ENCODE peak calls at places on chromosome 1, in six cellular contexts. Q, Z, I, L, M and C are unnamed samples.
A peak's percentile ranks its signal among the peaks of the same experiment; 100 is the strongest.

GRCh38 chr1:64505944-64506658 is 36.2 kb downstream of the CACHD1 start:
- DNase-seq in Z (no peak), M (no peak), L (no peak), I (no peak), Q (no peak), C (no peak)

GRCh38 chr1:55155522-55155921 is 59.6 kb downstream of the USP24 start:
- DNase-seq in I (peak; percentile 34), M (no peak), L (peak; percentile 39), Q (no peak), Z (peak; percentile 39), C (no peak)

GRCh38 chr1:94739521-94740061 is 80.6 kb upstream of the SLC44A3 start:
- DNase-seq in I (peak; percentile 99), Z (peak; percentile 92), L (no peak), M (no peak), Q (no peak), C (no peak)

GRCh38 chr1:180522204-180522497 is 19.8 kb upstream of the ACBD6 start:
- DNase-seq in L (no peak), Q (no peak), M (no peak), I (no peak), Z (no peak), C (no peak)

GRCh38 chr1:46725736-46726108 is 6.8 kb upstream of the EFCAB14 start:
- DNase-seq in I (peak; percentile 42), Z (peak; percentile 79), L (no peak), M (no peak), Q (no peak), C (no peak)

GRCh38 chr1:166905930-166906329 is 29.9 kb upstream of the TADA1 start:
- DNase-seq in I (peak; percentile 56), Q (no peak), M (peak; percentile 68), Z (peak; percentile 32), L (no peak), C (no peak)

GRCh38 chr1:22418852-22419480 is 32.7 kb upstream of the ZBTB40 start:
- DNase-seq in M (no peak), Z (peak; percentile 62), Q (no peak), I (peak; percentile 21), L (no peak), C (no peak)

GRCh38 chr1:89670168-89670567 is 37.2 kb downstream of the LRRC8C start:
- DNase-seq in Z (peak; percentile 75), M (no peak), I (peak; percentile 12), Q (peak; percentile 47), L (no peak), C (no peak)

GRCh38 chr1:220294754-220295419 is 22.6 kb upstream of the RAB3GAP2 start:
- DNase-seq in L (no peak), I (peak; percentile 58), Q (no peak), M (no peak), Z (peak; percentile 2), C (peak; percentile 11)

GRCh38 chr1:31498376-31499040 is 77.8 kb upstream of the TINAGL1 start:
- DNase-seq in M (no peak), Z (no peak), Q (no peak), L (no peak), I (no peak), C (no peak)

GRCh38 chr1:10730985-10731384 is 65.5 kb downstream of the CASZ1 start:
- DNase-seq in I (peak; percentile 71), L (no peak), M (no peak), Z (peak; percentile 79), Q (no peak), C (no peak)

GRCh38 chr1:119660253-119661078 is 12.4 kb upstream of the ZNF697 start:
- DNase-seq in M (no peak), Z (no peak), L (no peak), I (no peak), Q (no peak), C (no peak)

GRCh38 chr1:178412400-178412770 is 84.4 kb downstream of the CLEC20A start:
- DNase-seq in L (no peak), M (no peak), I (no peak), Z (peak; percentile 3), Q (peak; percentile 4), C (no peak)

GRCh38 chr1:42756956-42757891 is 9.6 kb downstream of the P3H1 start:
- DNase-seq in I (peak; percentile 71), Q (peak; percentile 69), Z (peak; percentile 70), M (peak; percentile 31), L (no peak), C (peak; percentile 29)

GRCh38 chr1:206790502-206791250 is 18.4 kb upstream of the IL10 start:
- DNase-seq in Q (no peak), Z (no peak), L (no peak), I (no peak), M (no peak), C (no peak)

GRCh38 chr1:22729400-22729773 is 18.7 kb downstream of the EPHB2 start:
- DNase-seq in Z (no peak), M (no peak), Q (no peak), L (no peak), I (no peak), C (no peak)

GRCh38 chr1:18748435-18748834 is 111.0 kb downstream of the TAS1R2 start:
- DNase-seq in L (no peak), Q (no peak), M (no peak), Z (no peak), I (no peak), C (no peak)

GRCh38 chr1:169968174-169968573 is 74.5 kb upstream of the SCYL3 start:
- DNase-seq in Z (no peak), M (no peak), Q (no peak), I (no peak), L (no peak), C (no peak)

GRCh38 chr1:161008857-161009554 is 11.9 kb downstream of the F11R start:
- DNase-seq in Q (no peak), Z (peak; percentile 82), L (no peak), M (no peak), I (no peak), C (no peak)